ENCODE peak calls at places on chromosomes 1 and 21, in nine cellular contexts. One of them, this sample, is unnamed.

GRCh38 chr1:205703072-205703471 is 22.8 kb upstream of the SLC45A3 start:
- DNase-seq in body of pancreas: no peak
- DNase-seq in tibial nerve: no peak
- DNase-seq in lower leg skin: no peak
- DNase-seq in A549: no peak
- DNase-seq in uterus: no peak
- DNase-seq in stomach: no peak
- DNase-seq in heart left ventricle: no peak
- DNase-seq in ovary: no peak
- DNase-seq in this sample: no peak

GRCh38 chr1:155125511-155125945 is 2.1 kb upstream of the EFNA1 start:
- DNase-seq in body of pancreas: no peak
- DNase-seq in tibial nerve: no peak
- DNase-seq in lower leg skin: no peak
- DNase-seq in A549: no peak
- DNase-seq in uterus: no peak
- DNase-seq in stomach: no peak
- DNase-seq in heart left ventricle: no peak
- DNase-seq in ovary: peak; percentile 17
- DNase-seq in this sample: no peak

GRCh38 chr1:212973426-212973825 is 23.1 kb downstream of the VASH2 start:
- DNase-seq in body of pancreas: no peak
- DNase-seq in tibial nerve: no peak
- DNase-seq in lower leg skin: peak; percentile 56
- DNase-seq in A549: no peak
- DNase-seq in uterus: no peak
- DNase-seq in stomach: peak; percentile 2
- DNase-seq in heart left ventricle: no peak
- DNase-seq in ovary: no peak
- DNase-seq in this sample: no peak

GRCh38 chr1:183023601-183024351 is 556 bp downstream of the LAMC1 start:
- DNase-seq in body of pancreas: peak; percentile 86
- DNase-seq in tibial nerve: peak; percentile 52
- DNase-seq in lower leg skin: peak; percentile 92
- DNase-seq in A549: peak; percentile 86
- DNase-seq in uterus: peak; percentile 63
- DNase-seq in stomach: peak; percentile 85
- DNase-seq in heart left ventricle: peak; percentile 80
- DNase-seq in ovary: peak; percentile 55
- DNase-seq in this sample: peak; percentile 80

GRCh38 chr1:2534775-2535387 is 4.8 kb upstream of the HES5 start:
- DNase-seq in body of pancreas: no peak
- DNase-seq in tibial nerve: no peak
- DNase-seq in lower leg skin: no peak
- DNase-seq in A549: no peak
- DNase-seq in uterus: no peak
- DNase-seq in stomach: no peak
- DNase-seq in heart left ventricle: no peak
- DNase-seq in ovary: no peak
- DNase-seq in this sample: peak; percentile 33

GRCh38 chr1:39508857-39509305 is 17.4 kb downstream of the BMP8A start:
- DNase-seq in body of pancreas: no peak
- DNase-seq in tibial nerve: no peak
- DNase-seq in lower leg skin: no peak
- DNase-seq in A549: no peak
- DNase-seq in uterus: no peak
- DNase-seq in stomach: no peak
- DNase-seq in heart left ventricle: no peak
- DNase-seq in ovary: no peak
- DNase-seq in this sample: no peak

GRCh38 chr1:86741947-86742572 is 37.7 kb downstream of the SH3GLB1 start:
- DNase-seq in body of pancreas: peak; percentile 28
- DNase-seq in tibial nerve: peak; percentile 27
- DNase-seq in lower leg skin: no peak
- DNase-seq in A549: peak; percentile 7
- DNase-seq in uterus: no peak
- DNase-seq in stomach: peak; percentile 47
- DNase-seq in heart left ventricle: no peak
- DNase-seq in ovary: no peak
- DNase-seq in this sample: no peak

GRCh38 chr1:110076789-110077500 is 6.5 kb upstream of the ALX3 start:
- DNase-seq in body of pancreas: no peak
- DNase-seq in tibial nerve: no peak
- DNase-seq in lower leg skin: no peak
- DNase-seq in A549: no peak
- DNase-seq in uterus: no peak
- DNase-seq in stomach: no peak
- DNase-seq in heart left ventricle: no peak
- DNase-seq in ovary: no peak
- DNase-seq in this sample: no peak

GRCh38 chr1:46532498-46533178 is 18.8 kb downstream of the KNCN start:
- DNase-seq in body of pancreas: peak; percentile 53
- DNase-seq in tibial nerve: peak; percentile 56
- DNase-seq in lower leg skin: no peak
- DNase-seq in A549: peak; percentile 72
- DNase-seq in uterus: peak; percentile 58
- DNase-seq in stomach: peak; percentile 64
- DNase-seq in heart left ventricle: peak; percentile 84
- DNase-seq in ovary: peak; percentile 54
- DNase-seq in this sample: no peak
- TF ChIP-seq POLR2A in body of pancreas: no peak
- TF ChIP-seq POLR2A in tibial nerve: peak; percentile 19
- TF ChIP-seq POLR2A in lower leg skin: no peak
- TF ChIP-seq POLR2A in A549: peak; percentile 26
- TF ChIP-seq POLR2A in uterus: peak; percentile 18
- TF ChIP-seq POLR2A in stomach: no peak
- TF ChIP-seq POLR2A in heart left ventricle: no peak
- TF ChIP-seq POLR2A in ovary: no peak
- TF ChIP-seq POLR2A in this sample: no peak

GRCh38 chr21:42012344-42012743 is 2.2 kb upstream of the ZBTB21 start:
- DNase-seq in body of pancreas: no peak
- DNase-seq in tibial nerve: no peak
- DNase-seq in lower leg skin: no peak
- DNase-seq in A549: no peak
- DNase-seq in uterus: no peak
- DNase-seq in stomach: no peak
- DNase-seq in heart left ventricle: no peak
- DNase-seq in ovary: no peak
- DNase-seq in this sample: no peak

GRCh38 chr21:42012763-42013329 is 2.7 kb upstream of the ZBTB21 start:
- DNase-seq in body of pancreas: no peak
- DNase-seq in tibial nerve: no peak
- DNase-seq in lower leg skin: no peak
- DNase-seq in A549: no peak
- DNase-seq in uterus: no peak
- DNase-seq in stomach: no peak
- DNase-seq in heart left ventricle: no peak
- DNase-seq in ovary: no peak
- DNase-seq in this sample: no peak

GRCh38 chr21:42009018-42009830 is 936 bp downstream of the ZBTB21 start:
- DNase-seq in body of pancreas: peak; percentile 66
- DNase-seq in tibial nerve: peak; percentile 33
- DNase-seq in lower leg skin: peak; percentile 94
- DNase-seq in A549: peak; percentile 6
- DNase-seq in uterus: peak; percentile 50
- DNase-seq in stomach: peak; percentile 52
- DNase-seq in heart left ventricle: peak; percentile 77
- DNase-seq in ovary: peak; percentile 56
- DNase-seq in this sample: peak; percentile 48

GRCh38 chr21:42009831-42010506 is at the start of gene ZBTB21:
- DNase-seq in body of pancreas: peak; percentile 99
- DNase-seq in tibial nerve: peak; percentile 96
- DNase-seq in lower leg skin: peak; percentile 100
- DNase-seq in A549: peak; percentile 79
- DNase-seq in uterus: peak; percentile 99
- DNase-seq in stomach: peak; percentile 99
- DNase-seq in heart left ventricle: peak; percentile 99
- DNase-seq in ovary: peak; percentile 99
- DNase-seq in this sample: peak; percentile 98

GRCh38 chr21:42010507-42011493 is 640 bp upstream of the ZBTB21 start:
- DNase-seq in body of pancreas: peak; percentile 34
- DNase-seq in tibial nerve: no peak
- DNase-seq in lower leg skin: no peak
- DNase-seq in A549: peak; percentile 7
- DNase-seq in uterus: peak; percentile 29
- DNase-seq in stomach: no peak
- DNase-seq in heart left ventricle: peak; percentile 84
- DNase-seq in ovary: peak; percentile 37
- DNase-seq in this sample: no peak
- TF ChIP-seq POLR2A in body of pancreas: peak; percentile 41
- TF ChIP-seq POLR2A in tibial nerve: no peak
- TF ChIP-seq POLR2A in lower leg skin: no peak
- TF ChIP-seq POLR2A in A549: peak; percentile 65
- TF ChIP-seq POLR2A in uterus: no peak
- TF ChIP-seq POLR2A in stomach: no peak
- TF ChIP-seq POLR2A in heart left ventricle: no peak
- TF ChIP-seq POLR2A in ovary: no peak
- TF ChIP-seq POLR2A in this sample: no peak

GRCh38 chr1:207027921-207028320 is 4.6 kb downstream of the C1orf116 start:
- DNase-seq in body of pancreas: no peak
- DNase-seq in tibial nerve: no peak
- DNase-seq in lower leg skin: no peak
- DNase-seq in A549: no peak
- DNase-seq in uterus: no peak
- DNase-seq in stomach: no peak
- DNase-seq in heart left ventricle: no peak
- DNase-seq in ovary: no peak
- DNase-seq in this sample: no peak

GRCh38 chr1:207025144-207025880 is 7.2 kb downstream of the C1orf116 start:
- DNase-seq in body of pancreas: peak; percentile 60
- DNase-seq in tibial nerve: no peak
- DNase-seq in lower leg skin: no peak
- DNase-seq in A549: no peak
- DNase-seq in uterus: no peak
- DNase-seq in stomach: peak; percentile 72
- DNase-seq in heart left ventricle: no peak
- DNase-seq in ovary: no peak
- DNase-seq in this sample: no peak

GRCh38 chr1:207028884-207029283 is 3.7 kb downstream of the C1orf116 start:
- DNase-seq in body of pancreas: no peak
- DNase-seq in tibial nerve: no peak
- DNase-seq in lower leg skin: no peak
- DNase-seq in A549: no peak
- DNase-seq in uterus: no peak
- DNase-seq in stomach: peak; percentile 45
- DNase-seq in heart left ventricle: no peak
- DNase-seq in ovary: no peak
- DNase-seq in this sample: no peak

GRCh38 chr1:207026177-207026576 is 6.4 kb downstream of the C1orf116 start:
- DNase-seq in body of pancreas: no peak
- DNase-seq in tibial nerve: no peak
- DNase-seq in lower leg skin: no peak
- DNase-seq in A549: no peak
- DNase-seq in uterus: no peak
- DNase-seq in stomach: no peak
- DNase-seq in heart left ventricle: no peak
- DNase-seq in ovary: no peak
- DNase-seq in this sample: peak; percentile 63

DNA sequence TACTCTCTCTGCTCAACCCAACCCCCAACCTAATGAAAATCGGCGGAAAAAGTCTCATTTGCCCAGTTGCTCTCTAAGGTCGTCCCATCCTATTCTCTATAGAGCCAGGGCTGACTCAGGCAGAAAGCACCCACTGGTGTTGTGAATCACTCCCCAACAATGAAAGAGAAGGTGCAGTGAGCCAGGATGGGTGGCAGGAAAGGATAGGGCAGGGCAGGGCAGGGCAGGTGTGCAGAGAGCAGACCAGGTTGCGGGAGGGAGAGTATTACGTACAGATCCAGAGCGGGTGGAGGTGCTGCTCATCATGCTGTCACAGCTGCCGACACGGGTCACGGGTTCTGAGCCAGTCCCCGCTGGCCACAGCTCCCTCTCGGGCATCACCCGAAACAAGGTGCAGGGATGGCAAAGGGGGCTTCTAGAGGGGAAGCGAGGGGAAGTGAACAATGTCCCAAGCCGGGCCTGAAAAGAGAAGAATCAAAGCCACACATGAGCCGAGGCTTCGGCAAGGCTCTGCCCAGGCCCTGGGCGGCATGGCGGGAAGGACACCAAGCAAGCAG is 5.3 kb downstream of the C1orf116 start:
- DNase-seq in body of pancreas: no peak
- DNase-seq in tibial nerve: no peak
- DNase-seq in lower leg skin: peak; percentile 86
- DNase-seq in A549: peak; percentile 91
- DNase-seq in uterus: no peak
- DNase-seq in stomach: peak; percentile 66
- DNase-seq in heart left ventricle: no peak
- DNase-seq in ovary: no peak
- DNase-seq in this sample: peak; percentile 64
- TF ChIP-seq POLR2A in body of pancreas: no peak
- TF ChIP-seq POLR2A in tibial nerve: no peak
- TF ChIP-seq POLR2A in lower leg skin: no peak
- TF ChIP-seq POLR2A in A549: no peak
- TF ChIP-seq POLR2A in uterus: no peak
- TF ChIP-seq POLR2A in stomach: no peak
- TF ChIP-seq POLR2A in heart left ventricle: no peak
- TF ChIP-seq POLR2A in ovary: no peak
- TF ChIP-seq POLR2A in this sample: no peak

GRCh38 chr21:41651396-41651795 is 115.5 kb downstream of the RIPK4 start:
- DNase-seq in body of pancreas: no peak
- DNase-seq in tibial nerve: no peak
- DNase-seq in lower leg skin: peak; percentile 82
- DNase-seq in A549: no peak
- DNase-seq in uterus: no peak
- DNase-seq in stomach: no peak
- DNase-seq in heart left ventricle: no peak
- DNase-seq in ovary: no peak
- DNase-seq in this sample: no peak

GRCh38 chr21:41648591-41649031 is 118.2 kb downstream of the RIPK4 start:
- DNase-seq in body of pancreas: no peak
- DNase-seq in tibial nerve: no peak
- DNase-seq in lower leg skin: no peak
- DNase-seq in A549: no peak
- DNase-seq in uterus: no peak
- DNase-seq in stomach: no peak
- DNase-seq in heart left ventricle: no peak
- DNase-seq in ovary: no peak
- DNase-seq in this sample: peak; percentile 54

GRCh38 chr21:41651830-41652229 is 115.0 kb downstream of the RIPK4 start:
- DNase-seq in body of pancreas: no peak
- DNase-seq in tibial nerve: no peak
- DNase-seq in lower leg skin: peak; percentile 70
- DNase-seq in A549: no peak
- DNase-seq in uterus: no peak
- DNase-seq in stomach: no peak
- DNase-seq in heart left ventricle: no peak
- DNase-seq in ovary: no peak
- DNase-seq in this sample: no peak

GRCh38 chr21:41650526-41651145 is 116.2 kb downstream of the RIPK4 start:
- DNase-seq in body of pancreas: no peak
- DNase-seq in tibial nerve: no peak
- DNase-seq in lower leg skin: peak; percentile 75
- DNase-seq in A549: no peak
- DNase-seq in uterus: no peak
- DNase-seq in stomach: no peak
- DNase-seq in heart left ventricle: no peak
- DNase-seq in ovary: no peak
- DNase-seq in this sample: no peak

DNA sequence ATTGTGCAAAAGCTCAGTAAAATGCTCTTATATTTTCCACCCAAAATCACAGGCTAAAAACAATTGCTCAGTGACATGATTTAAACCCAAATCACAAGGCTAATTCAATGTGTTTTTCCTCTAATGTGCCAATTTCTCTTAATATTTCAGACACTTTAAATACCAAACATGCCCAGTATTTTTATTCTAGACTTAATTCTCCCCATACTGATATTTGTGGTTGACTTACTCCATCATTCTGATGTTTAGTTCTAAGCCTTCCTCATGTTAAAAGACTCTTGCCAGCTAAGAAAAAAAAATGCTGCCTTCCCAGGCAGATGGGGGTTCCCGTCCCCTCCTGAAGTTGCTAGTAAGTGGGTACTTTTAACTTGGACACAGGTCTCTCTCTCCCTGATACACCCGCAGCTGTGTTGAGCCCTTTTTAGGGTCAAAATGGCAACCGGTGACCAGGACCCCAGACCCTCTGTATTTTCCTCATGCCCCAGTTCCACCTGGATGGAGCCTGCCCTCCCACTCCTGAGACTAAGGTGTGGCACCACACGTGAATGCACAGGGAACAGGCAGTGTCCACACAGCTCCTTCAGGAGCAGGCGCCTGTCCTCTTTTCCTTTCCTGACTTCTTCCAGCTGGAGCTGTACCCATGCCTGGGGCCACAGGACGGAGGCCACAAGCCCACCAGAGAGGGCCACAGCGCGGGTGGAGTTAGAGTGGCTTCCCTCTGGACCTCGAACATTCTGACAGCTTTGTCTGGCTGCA is 118.9 kb downstream of the RIPK4 start:
- DNase-seq in body of pancreas: no peak
- DNase-seq in tibial nerve: no peak
- DNase-seq in lower leg skin: no peak
- DNase-seq in A549: no peak
- DNase-seq in uterus: no peak
- DNase-seq in stomach: no peak
- DNase-seq in heart left ventricle: no peak
- DNase-seq in ovary: no peak
- DNase-seq in this sample: no peak
- TF ChIP-seq POLR2A in body of pancreas: no peak
- TF ChIP-seq POLR2A in tibial nerve: no peak
- TF ChIP-seq POLR2A in lower leg skin: no peak
- TF ChIP-seq POLR2A in A549: no peak
- TF ChIP-seq POLR2A in uterus: no peak
- TF ChIP-seq POLR2A in stomach: no peak
- TF ChIP-seq POLR2A in heart left ventricle: no peak
- TF ChIP-seq POLR2A in ovary: no peak
- TF ChIP-seq POLR2A in this sample: no peak

This sample was measured in breast epithelium.